ENCODE peak calls at places on chromosome 4, in seven cellular contexts. One of them, this sample, is unnamed.
A peak's percentile ranks its signal among the peaks of the same experiment; 100 is the strongest.

GRCh38 chr4:18039113-18039512 is 17.6 kb upstream of the LCORL start:
- DNase-seq in NCI-H1694: no peak
- DNase-seq in fibroblast of pulmonary artery: no peak
- DNase-seq in 8988T: no peak
- DNase-seq in activated naive CD4-positive, alpha-beta T cell treated with Interleukin-2 at 50 U/mL for 16 hours: no peak
- DNase-seq in brain microvascular endothelial cell: no peak
- DNase-seq in caudate nucleus: no peak
- DNase-seq in this sample: no peak

GRCh38 chr4:188934320-188934975 is 795.2 kb downstream of the TRIML1 start:
- DNase-seq in NCI-H1694: no peak
- DNase-seq in brain microvascular endothelial cell: peak; percentile 48
- DNase-seq in 8988T: no peak
- DNase-seq in fibroblast of pulmonary artery: peak; percentile 28
- DNase-seq in activated naive CD4-positive, alpha-beta T cell treated with Interleukin-2 at 50 U/mL for 16 hours: no peak
- DNase-seq in caudate nucleus: no peak
- DNase-seq in this sample: no peak

GRCh38 chr4:55670695-55671094 is 34.6 kb upstream of the NMU start:
- DNase-seq in brain microvascular endothelial cell: no peak
- DNase-seq in NCI-H1694: no peak
- DNase-seq in 8988T: no peak
- DNase-seq in caudate nucleus: no peak
- DNase-seq in activated naive CD4-positive, alpha-beta T cell treated with Interleukin-2 at 50 U/mL for 16 hours: no peak
- DNase-seq in fibroblast of pulmonary artery: no peak
- DNase-seq in this sample: no peak

GRCh38 chr4:81465668-81466357 is 5.9 kb downstream of the RASGEF1B start:
- DNase-seq in 8988T: no peak
- DNase-seq in NCI-H1694: no peak
- DNase-seq in fibroblast of pulmonary artery: no peak
- DNase-seq in caudate nucleus: no peak
- DNase-seq in brain microvascular endothelial cell: no peak
- DNase-seq in activated naive CD4-positive, alpha-beta T cell treated with Interleukin-2 at 50 U/mL for 16 hours: no peak
- DNase-seq in this sample: no peak

GRCh38 chr4:23373269-23373668 is 516.6 kb downstream of the PPARGC1A start:
- DNase-seq in fibroblast of pulmonary artery: peak; percentile 62
- DNase-seq in NCI-H1694: no peak
- DNase-seq in brain microvascular endothelial cell: peak; percentile 23
- DNase-seq in 8988T: no peak
- DNase-seq in activated naive CD4-positive, alpha-beta T cell treated with Interleukin-2 at 50 U/mL for 16 hours: peak; percentile 2
- DNase-seq in caudate nucleus: no peak
- DNase-seq in this sample: no peak

GRCh38 chr4:121278811-121279368 is 101.9 kb downstream of the QRFPR start:
- DNase-seq in caudate nucleus: no peak
- DNase-seq in brain microvascular endothelial cell: peak; percentile 34
- DNase-seq in fibroblast of pulmonary artery: peak; percentile 68
- DNase-seq in activated naive CD4-positive, alpha-beta T cell treated with Interleukin-2 at 50 U/mL for 16 hours: no peak
- DNase-seq in 8988T: no peak
- DNase-seq in NCI-H1694: no peak
- DNase-seq in this sample: no peak

GRCh38 chr4:8283161-8283560 is 13.6 kb downstream of the HTRA3 start:
- DNase-seq in activated naive CD4-positive, alpha-beta T cell treated with Interleukin-2 at 50 U/mL for 16 hours: no peak
- DNase-seq in caudate nucleus: no peak
- DNase-seq in brain microvascular endothelial cell: no peak
- DNase-seq in fibroblast of pulmonary artery: no peak
- DNase-seq in NCI-H1694: no peak
- DNase-seq in 8988T: no peak
- DNase-seq in this sample: no peak

GRCh38 chr4:102625232-102625930 is 124.2 kb downstream of the NFKB1 start:
- DNase-seq in activated naive CD4-positive, alpha-beta T cell treated with Interleukin-2 at 50 U/mL for 16 hours: peak; percentile 61
- DNase-seq in fibroblast of pulmonary artery: peak; percentile 75
- DNase-seq in NCI-H1694: no peak
- DNase-seq in brain microvascular endothelial cell: no peak
- DNase-seq in 8988T: peak; percentile 25
- DNase-seq in caudate nucleus: no peak
- DNase-seq in this sample: no peak

GRCh38 chr4:169583563-169583962 is 28.8 kb downstream of the NEK1 start:
- DNase-seq in fibroblast of pulmonary artery: peak; percentile 56
- DNase-seq in activated naive CD4-positive, alpha-beta T cell treated with Interleukin-2 at 50 U/mL for 16 hours: no peak
- DNase-seq in caudate nucleus: no peak
- DNase-seq in 8988T: no peak
- DNase-seq in NCI-H1694: no peak
- DNase-seq in brain microvascular endothelial cell: peak; percentile 6
- DNase-seq in this sample: no peak

GRCh38 chr4:94410678-94411206 is 41.0 kb upstream of the PDLIM5 start:
- DNase-seq in 8988T: no peak
- DNase-seq in NCI-H1694: no peak
- DNase-seq in brain microvascular endothelial cell: peak; percentile 89
- DNase-seq in activated naive CD4-positive, alpha-beta T cell treated with Interleukin-2 at 50 U/mL for 16 hours: no peak
- DNase-seq in fibroblast of pulmonary artery: peak; percentile 88
- DNase-seq in caudate nucleus: no peak
- DNase-seq in this sample: no peak

GRCh38 chr4:184666670-184667069 is 17.1 kb downstream of the PRIMPOL start:
- DNase-seq in caudate nucleus: no peak
- DNase-seq in fibroblast of pulmonary artery: no peak
- DNase-seq in activated naive CD4-positive, alpha-beta T cell treated with Interleukin-2 at 50 U/mL for 16 hours: no peak
- DNase-seq in 8988T: no peak
- DNase-seq in brain microvascular endothelial cell: no peak
- DNase-seq in NCI-H1694: no peak
- DNase-seq in this sample: no peak

GRCh38 chr4:104404384-104404783 is 90.3 kb downstream of the CXXC4 start:
- DNase-seq in 8988T: no peak
- DNase-seq in brain microvascular endothelial cell: no peak
- DNase-seq in NCI-H1694: no peak
- DNase-seq in caudate nucleus: no peak
- DNase-seq in activated naive CD4-positive, alpha-beta T cell treated with Interleukin-2 at 50 U/mL for 16 hours: no peak
- DNase-seq in fibroblast of pulmonary artery: no peak
- DNase-seq in this sample: no peak

GRCh38 chr4:7647932-7648812 is 213.4 kb upstream of the PSAPL1 start:
- DNase-seq in activated naive CD4-positive, alpha-beta T cell treated with Interleukin-2 at 50 U/mL for 16 hours: no peak
- DNase-seq in NCI-H1694: no peak
- DNase-seq in brain microvascular endothelial cell: peak; percentile 57
- DNase-seq in fibroblast of pulmonary artery: peak; percentile 37
- DNase-seq in 8988T: no peak
- DNase-seq in caudate nucleus: no peak
- DNase-seq in this sample: no peak

GRCh38 chr4:99723555-99724450 is 66.2 kb upstream of the C4orf54 start:
- DNase-seq in brain microvascular endothelial cell: peak; percentile 53
- DNase-seq in NCI-H1694: no peak
- DNase-seq in fibroblast of pulmonary artery: peak; percentile 87
- DNase-seq in activated naive CD4-positive, alpha-beta T cell treated with Interleukin-2 at 50 U/mL for 16 hours: no peak
- DNase-seq in 8988T: no peak
- DNase-seq in caudate nucleus: no peak
- DNase-seq in this sample: no peak